ENCODE peak calls at places on chromosomes 13 and 19, in five cellular contexts. One of them, this sample, is unnamed.

GRCh38 chr19:34485831-34486230 is 4.3 kb downstream of the WTIP start:
- DNase-seq in stimulated activated CD4-positive, alpha-beta T cell treated with anti-CD3 and anti-CD28 coated beads, Interleukin-1b, Interleukin-23, amount 100 ng/mL, for 1 hour: no peak
- DNase-seq in T-cell: no peak
- DNase-seq in NCI-H1092: no peak
- DNase-seq in GM13977: no peak
- DNase-seq in this sample: no peak

GRCh38 chr13:52711277-52711676 is 28.3 kb downstream of the CNMD start:
- DNase-seq in stimulated activated CD4-positive, alpha-beta T cell treated with anti-CD3 and anti-CD28 coated beads, Interleukin-1b, Interleukin-23, amount 100 ng/mL, for 1 hour: no peak
- DNase-seq in T-cell: no peak
- DNase-seq in NCI-H1092: no peak
- DNase-seq in GM13977: no peak
- DNase-seq in this sample: no peak

GRCh38 chr19:46299695-46300094 is 2.9 kb downstream of the HIF3A start:
- DNase-seq in stimulated activated CD4-positive, alpha-beta T cell treated with anti-CD3 and anti-CD28 coated beads, Interleukin-1b, Interleukin-23, amount 100 ng/mL, for 1 hour: no peak
- DNase-seq in T-cell: no peak
- DNase-seq in NCI-H1092: no peak
- DNase-seq in GM13977: no peak
- DNase-seq in this sample: no peak

GRCh38 chr19:34824686-34825085 is 51.7 kb upstream of the ZNF599 start:
- DNase-seq in stimulated activated CD4-positive, alpha-beta T cell treated with anti-CD3 and anti-CD28 coated beads, Interleukin-1b, Interleukin-23, amount 100 ng/mL, for 1 hour: no peak
- DNase-seq in T-cell: no peak
- DNase-seq in NCI-H1092: no peak
- DNase-seq in GM13977: no peak
- DNase-seq in this sample: no peak

GRCh38 chr19:16234552-16235445 is 37.1 kb downstream of the AP1M1 start:
- DNase-seq in stimulated activated CD4-positive, alpha-beta T cell treated with anti-CD3 and anti-CD28 coated beads, Interleukin-1b, Interleukin-23, amount 100 ng/mL, for 1 hour: no peak
- DNase-seq in T-cell: no peak
- DNase-seq in NCI-H1092: no peak
- DNase-seq in GM13977: no peak
- DNase-seq in this sample: no peak

GRCh38 chr19:10976200-10976892 is 15.5 kb downstream of the SMARCA4 start:
- DNase-seq in stimulated activated CD4-positive, alpha-beta T cell treated with anti-CD3 and anti-CD28 coated beads, Interleukin-1b, Interleukin-23, amount 100 ng/mL, for 1 hour: no peak
- DNase-seq in T-cell: no peak
- DNase-seq in NCI-H1092: no peak
- DNase-seq in GM13977: no peak
- DNase-seq in this sample: no peak

GRCh38 chr19:8192227-8192820 is 16.8 kb upstream of the CERS4 start:
- DNase-seq in stimulated activated CD4-positive, alpha-beta T cell treated with anti-CD3 and anti-CD28 coated beads, Interleukin-1b, Interleukin-23, amount 100 ng/mL, for 1 hour: no peak
- DNase-seq in T-cell: no peak
- DNase-seq in NCI-H1092: no peak
- DNase-seq in GM13977: no peak
- DNase-seq in this sample: no peak

GRCh38 chr19:17873661-17874422 is 2.1 kb downstream of the SLC5A5 start:
- DNase-seq in stimulated activated CD4-positive, alpha-beta T cell treated with anti-CD3 and anti-CD28 coated beads, Interleukin-1b, Interleukin-23, amount 100 ng/mL, for 1 hour: peak
- DNase-seq in T-cell: peak
- DNase-seq in NCI-H1092: no peak
- DNase-seq in GM13977: peak
- DNase-seq in this sample: peak

GRCh38 chr19:19446655-19447437 is 41.4 kb downstream of the GATAD2A start:
- DNase-seq in stimulated activated CD4-positive, alpha-beta T cell treated with anti-CD3 and anti-CD28 coated beads, Interleukin-1b, Interleukin-23, amount 100 ng/mL, for 1 hour: no peak
- DNase-seq in T-cell: no peak
- DNase-seq in NCI-H1092: no peak
- DNase-seq in GM13977: no peak
- DNase-seq in this sample: no peak

GRCh38 chr19:31421856-31422255 is 72.6 kb upstream of the TSHZ3 start:
- DNase-seq in stimulated activated CD4-positive, alpha-beta T cell treated with anti-CD3 and anti-CD28 coated beads, Interleukin-1b, Interleukin-23, amount 100 ng/mL, for 1 hour: no peak
- DNase-seq in T-cell: no peak
- DNase-seq in NCI-H1092: no peak
- DNase-seq in GM13977: no peak
- DNase-seq in this sample: no peak

GRCh38 chr19:35704218-35704617 is at the start of gene ZBTB32:
- DNase-seq in stimulated activated CD4-positive, alpha-beta T cell treated with anti-CD3 and anti-CD28 coated beads, Interleukin-1b, Interleukin-23, amount 100 ng/mL, for 1 hour: no peak
- DNase-seq in T-cell: no peak
- DNase-seq in NCI-H1092: no peak
- DNase-seq in GM13977: peak
- DNase-seq in this sample: no peak